ENCODE peak calls at places on chromosome 22, in five cellular contexts. One of them, this sample, is unnamed.

GRCh38 chr22:25417792-25418191 is 146.7 kb upstream of the GRK3 start:
- DNase-seq in AG04449: no peak
- DNase-seq in GM13977: no peak
- DNase-seq in lung: no peak
- DNase-seq in coronary artery: no peak
- DNase-seq in this sample: no peak

GRCh38 chr22:22599248-22599647 is 40.2 kb upstream of the PRAME start:
- DNase-seq in AG04449: no peak
- DNase-seq in GM13977: no peak
- DNase-seq in lung: no peak
- DNase-seq in coronary artery: no peak
- DNase-seq in this sample: no peak

GRCh38 chr22:23531966-23532735 is 47.9 kb downstream of the IGLL1 start:
- DNase-seq in AG04449: no peak
- DNase-seq in GM13977: no peak
- DNase-seq in lung: no peak
- DNase-seq in coronary artery: no peak
- DNase-seq in this sample: no peak

GRCh38 chr22:38823076-38823475 is 20.8 kb downstream of the NPTXR start:
- DNase-seq in AG04449: no peak
- DNase-seq in GM13977: no peak
- DNase-seq in lung: no peak
- DNase-seq in coronary artery: no peak
- DNase-seq in this sample: no peak

GRCh38 chr22:48721394-48721666 is 1106.3 kb downstream of the BRD1 start:
- DNase-seq in AG04449: no peak
- DNase-seq in GM13977: no peak
- DNase-seq in lung: no peak
- DNase-seq in coronary artery: no peak
- DNase-seq in this sample: no peak

GRCh38 chr22:20864186-20864908 is 5.5 kb downstream of the SNAP29 start:
- DNase-seq in AG04449: no peak
- DNase-seq in GM13977: no peak
- DNase-seq in lung: no peak
- DNase-seq in coronary artery: no peak
- DNase-seq in this sample: no peak

GRCh38 chr22:44049369-44050231 is 25.5 kb downstream of the PARVB start:
- DNase-seq in AG04449: no peak
- DNase-seq in GM13977: no peak
- DNase-seq in lung: no peak
- DNase-seq in coronary artery: no peak
- DNase-seq in this sample: no peak

GRCh38 chr22:32897400-32897799 is 95.9 kb downstream of the TIMP3 start:
- DNase-seq in AG04449: peak; percentile 28
- DNase-seq in GM13977: no peak
- DNase-seq in lung: no peak
- DNase-seq in coronary artery: no peak
- DNase-seq in this sample: no peak

GRCh38 chr22:22884888-22885840 is 2.5 kb upstream of the IGLL5 start:
- DNase-seq in AG04449: no peak
- DNase-seq in GM13977: peak; percentile 72
- DNase-seq in lung: no peak
- DNase-seq in coronary artery: peak; percentile 66
- DNase-seq in this sample: peak; percentile 67

GRCh38 chr22:22167791-22168189 is 76.8 kb upstream of the VPREB1 start:
- DNase-seq in AG04449: no peak
- DNase-seq in GM13977: peak; percentile 62
- DNase-seq in lung: no peak
- DNase-seq in coronary artery: no peak
- DNase-seq in this sample: no peak

GRCh38 chr22:26399288-26399687 is 29.8 kb upstream of the ASPHD2 start:
- DNase-seq in AG04449: no peak
- DNase-seq in GM13977: no peak
- DNase-seq in lung: no peak
- DNase-seq in coronary artery: no peak
- DNase-seq in this sample: no peak

GRCh38 chr22:39997939-39998726 is 3.4 kb downstream of the FAM83F start:
- DNase-seq in AG04449: no peak
- DNase-seq in GM13977: no peak
- DNase-seq in lung: no peak
- DNase-seq in coronary artery: no peak
- DNase-seq in this sample: no peak

GRCh38 chr22:43202326-43202725 is 15.4 kb upstream of the TTLL12 start:
- DNase-seq in AG04449: no peak
- DNase-seq in GM13977: no peak
- DNase-seq in lung: no peak
- DNase-seq in coronary artery: no peak
- DNase-seq in this sample: no peak

GRCh38 chr22:28986366-28986765 is 75.3 kb downstream of the C22orf31 start:
- DNase-seq in AG04449: no peak
- DNase-seq in GM13977: no peak
- DNase-seq in lung: no peak
- DNase-seq in coronary artery: no peak
- DNase-seq in this sample: no peak

GRCh38 chr22:21766933-21767462 is 31.4 kb upstream of the YPEL1 start:
- DNase-seq in AG04449: no peak
- DNase-seq in GM13977: peak; percentile 39
- DNase-seq in lung: no peak
- DNase-seq in coronary artery: no peak
- DNase-seq in this sample: no peak

GRCh38 chr22:40310081-40310770 is 36.1 kb upstream of the ADSL start:
- DNase-seq in AG04449: peak; percentile 70
- DNase-seq in GM13977: no peak
- DNase-seq in lung: no peak
- DNase-seq in coronary artery: no peak
- DNase-seq in this sample: no peak

GRCh38 chr22:28208036-28208435 is 289.0 kb upstream of the PITPNB start:
- DNase-seq in AG04449: no peak
- DNase-seq in GM13977: no peak
- DNase-seq in lung: no peak
- DNase-seq in coronary artery: no peak
- DNase-seq in this sample: no peak

GRCh38 chr22:38745676-38746460 is 9.9 kb downstream of the SUN2 start:
- DNase-seq in AG04449: no peak
- DNase-seq in GM13977: no peak
- DNase-seq in lung: no peak
- DNase-seq in coronary artery: no peak
- DNase-seq in this sample: no peak

GRCh38 chr22:22341736-22342135 is 97.2 kb downstream of the VPREB1 start:
- DNase-seq in AG04449: no peak
- DNase-seq in GM13977: no peak
- DNase-seq in lung: no peak
- DNase-seq in coronary artery: no peak
- DNase-seq in this sample: no peak

GRCh38 chr22:22070371-22070824 is 87.8 kb upstream of the TOP3B start:
- DNase-seq in AG04449: no peak
- DNase-seq in GM13977: no peak
- DNase-seq in lung: no peak
- DNase-seq in coronary artery: peak; percentile 58
- DNase-seq in this sample: no peak

GRCh38 chr22:23225724-23226496 is 45.6 kb downstream of the BCR start:
- DNase-seq in AG04449: no peak
- DNase-seq in GM13977: no peak
- DNase-seq in lung: peak; percentile 68
- DNase-seq in coronary artery: no peak
- DNase-seq in this sample: no peak

GRCh38 chr22:43378011-43378704 is 33.7 kb upstream of the MPPED1 start:
- DNase-seq in AG04449: no peak
- DNase-seq in GM13977: no peak
- DNase-seq in lung: no peak
- DNase-seq in coronary artery: no peak
- DNase-seq in this sample: no peak

GRCh38 chr22:42906605-42907338 is 49.7 kb upstream of the ARFGAP3 start:
- DNase-seq in AG04449: no peak
- DNase-seq in GM13977: no peak
- DNase-seq in lung: no peak
- DNase-seq in coronary artery: no peak
- DNase-seq in this sample: no peak

GRCh38 chr22:44710474-44711235 is 8.7 kb downstream of the PRR5 start:
- DNase-seq in AG04449: no peak
- DNase-seq in GM13977: peak; percentile 60
- DNase-seq in lung: no peak
- DNase-seq in coronary artery: no peak
- DNase-seq in this sample: no peak

GRCh38 chr22:38569972-38570840 is at the start of gene DMC1:
- DNase-seq in AG04449: no peak
- DNase-seq in GM13977: peak; percentile 98
- DNase-seq in lung: peak; percentile 94
- DNase-seq in coronary artery: peak; percentile 96
- DNase-seq in this sample: peak; percentile 93

GRCh38 chr22:22046370-22046769 is 63.8 kb upstream of the TOP3B start:
- DNase-seq in AG04449: no peak
- DNase-seq in GM13977: no peak
- DNase-seq in lung: no peak
- DNase-seq in coronary artery: no peak
- DNase-seq in this sample: no peak

GRCh38 chr22:29212738-29213137 is 7.0 kb downstream of the EMID1 start:
- DNase-seq in AG04449: no peak
- DNase-seq in GM13977: no peak
- DNase-seq in lung: no peak
- DNase-seq in coronary artery: no peak
- DNase-seq in this sample: no peak

GRCh38 chr22:26606611-26607010 is 11.2 kb downstream of the CRYBB1 start:
- DNase-seq in AG04449: no peak
- DNase-seq in GM13977: no peak
- DNase-seq in lung: no peak
- DNase-seq in coronary artery: no peak
- DNase-seq in this sample: no peak

GRCh38 chr22:37742374-37743092 is 45.7 kb downstream of the TRIOBP start:
- DNase-seq in AG04449: peak; percentile 45
- DNase-seq in GM13977: no peak
- DNase-seq in lung: no peak
- DNase-seq in coronary artery: no peak
- DNase-seq in this sample: no peak

GRCh38 chr22:39381009-39381755 is 18.4 kb upstream of the TAB1 start:
- DNase-seq in AG04449: no peak
- DNase-seq in GM13977: no peak
- DNase-seq in lung: no peak
- DNase-seq in coronary artery: no peak
- DNase-seq in this sample: no peak

GRCh38 chr22:30219049-30219448 is 27.5 kb downstream of the LIF start:
- DNase-seq in AG04449: no peak
- DNase-seq in GM13977: no peak
- DNase-seq in lung: no peak
- DNase-seq in coronary artery: no peak
- DNase-seq in this sample: no peak
- TF ChIP-seq CTCF in AG04449: peak; percentile 17
- TF ChIP-seq CTCF in GM13977: no peak
- TF ChIP-seq CTCF in lung: no peak
- TF ChIP-seq CTCF in coronary artery: no peak
- TF ChIP-seq CTCF in this sample: peak; percentile 30

GRCh38 chr22:50399751-50400331 is 56.7 kb downstream of the PPP6R2 start:
- DNase-seq in AG04449: no peak
- DNase-seq in GM13977: peak; percentile 47
- DNase-seq in lung: peak; percentile 42
- DNase-seq in coronary artery: no peak
- DNase-seq in this sample: no peak
- TF ChIP-seq CTCF in AG04449: peak; percentile 55
- TF ChIP-seq CTCF in GM13977: peak; percentile 76
- TF ChIP-seq CTCF in lung: peak; percentile 11
- TF ChIP-seq CTCF in coronary artery: no peak
- TF ChIP-seq CTCF in this sample: peak; percentile 58

GRCh38 chr22:41848468-41848867 is 15.6 kb downstream of the SREBF2 start:
- DNase-seq in AG04449: no peak
- DNase-seq in GM13977: no peak
- DNase-seq in lung: peak; percentile 72
- DNase-seq in coronary artery: no peak
- DNase-seq in this sample: no peak
- TF ChIP-seq CTCF in AG04449: no peak
- TF ChIP-seq CTCF in GM13977: no peak
- TF ChIP-seq CTCF in lung: no peak
- TF ChIP-seq CTCF in coronary artery: no peak
- TF ChIP-seq CTCF in this sample: no peak

DNA sequence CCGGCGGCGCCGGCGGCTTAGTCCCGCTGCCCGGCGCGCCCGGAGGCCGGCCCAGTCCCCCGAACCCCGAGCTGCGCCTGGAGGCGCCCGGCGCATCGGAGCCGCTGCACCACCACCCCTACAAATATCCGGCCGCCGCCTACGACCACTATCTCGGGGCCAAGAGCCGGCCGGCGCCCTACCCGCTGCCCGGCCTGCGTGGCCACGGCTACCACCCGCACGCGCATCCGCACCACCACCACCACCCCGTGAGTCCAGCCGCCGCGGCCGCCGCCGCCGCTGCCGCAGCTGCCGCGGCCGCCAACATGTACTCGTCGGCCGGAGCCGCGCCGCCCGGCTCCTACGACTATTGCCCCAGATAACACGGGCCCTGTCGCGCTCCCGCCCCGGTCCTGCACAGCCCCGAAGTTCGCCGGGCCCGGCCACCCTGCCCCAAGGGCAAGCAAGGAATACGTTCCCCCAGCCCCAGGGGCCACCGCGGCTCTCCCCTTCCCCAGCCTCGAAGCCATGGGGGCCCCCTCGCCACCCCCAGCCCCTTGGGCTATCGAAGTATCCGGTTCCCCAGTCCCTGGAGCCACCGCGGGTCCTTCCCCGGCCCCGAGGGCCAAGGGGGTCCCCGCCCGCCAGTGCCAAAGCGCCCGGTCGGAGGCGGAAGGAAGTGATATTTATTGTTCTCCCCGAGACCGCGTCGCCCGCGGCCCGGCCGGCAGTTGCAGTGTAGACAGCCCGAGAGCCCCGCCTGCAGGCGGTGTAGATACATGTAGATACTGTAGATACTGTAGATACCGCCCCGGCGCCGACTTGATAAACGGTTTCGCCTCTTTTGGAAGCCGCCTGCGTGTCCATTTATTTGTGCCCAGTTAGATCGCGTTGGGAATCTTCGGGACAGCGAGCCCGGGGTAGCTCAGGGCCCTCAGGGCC is 6.2 kb downstream of the TBX1 start:
- DNase-seq in AG04449: no peak
- DNase-seq in GM13977: peak; percentile 73
- DNase-seq in lung: no peak
- DNase-seq in coronary artery: no peak
- DNase-seq in this sample: no peak
- TF ChIP-seq CTCF in AG04449: no peak
- TF ChIP-seq CTCF in GM13977: peak; percentile 24
- TF ChIP-seq CTCF in lung: no peak
- TF ChIP-seq CTCF in coronary artery: no peak
- TF ChIP-seq CTCF in this sample: peak; percentile 65

GRCh38 chr22:36397081-36397766 is 9.5 kb upstream of the MYH9 start:
- DNase-seq in AG04449: no peak
- DNase-seq in GM13977: no peak
- DNase-seq in lung: peak; percentile 62
- DNase-seq in coronary artery: no peak
- DNase-seq in this sample: no peak
- TF ChIP-seq CTCF in AG04449: no peak
- TF ChIP-seq CTCF in GM13977: no peak
- TF ChIP-seq CTCF in lung: no peak
- TF ChIP-seq CTCF in coronary artery: no peak
- TF ChIP-seq CTCF in this sample: no peak

GRCh38 chr22:50244420-50245213 is at the start of gene TUBGCP6:
- DNase-seq in AG04449: peak; percentile 24
- DNase-seq in GM13977: peak; percentile 95
- DNase-seq in lung: peak; percentile 93
- DNase-seq in coronary artery: peak; percentile 95
- DNase-seq in this sample: peak; percentile 94
- TF ChIP-seq CTCF in AG04449: peak; percentile 19
- TF ChIP-seq CTCF in GM13977: no peak
- TF ChIP-seq CTCF in lung: no peak
- TF ChIP-seq CTCF in coronary artery: no peak
- TF ChIP-seq CTCF in this sample: peak; percentile 61

GRCh38 chr22:46934746-46935491 is 172.5 kb downstream of the TBC1D22A start:
- DNase-seq in AG04449: peak; percentile 67
- DNase-seq in GM13977: peak; percentile 67
- DNase-seq in lung: no peak
- DNase-seq in coronary artery: no peak
- DNase-seq in this sample: no peak
- TF ChIP-seq CTCF in AG04449: no peak
- TF ChIP-seq CTCF in GM13977: no peak
- TF ChIP-seq CTCF in lung: no peak
- TF ChIP-seq CTCF in coronary artery: no peak
- TF ChIP-seq CTCF in this sample: no peak

This sample was measured in type B pancreatic cell.